ENCODE peak calls at places on chromosomes 3 and 15, in five cellular contexts. O is neuronal stem cell, N is PC-3, X is GM23248, Z is endothelial cell of umbilical vein. V is an unnamed sample.

GRCh38 chr15:28907338-28907961 is 21.7 kb downstream of the APBA2 start:
- DNase-seq in Z (no peak), O (no peak), N (no peak), X (no peak), V (no peak)

GRCh38 chr3:3665961-3666640 is 133.1 kb upstream of the LRRN1 start:
- DNase-seq in Z (no peak), O (no peak), N (no peak), X (no peak), V (no peak)

GRCh38 chr3:56556908-56557814 is at the start of gene CCDC66:
- DNase-seq in Z (peak), O (peak), N (peak), X (peak), V (peak)

GRCh38 chr3:119731545-119732343 is 28.9 kb downstream of the CFAP91 start:
- DNase-seq in O (peak), X (peak), N (peak), Z (peak), V (peak)

GRCh38 chr3:42149537-42150426 is 58.6 kb downstream of the TRAK1 start:
- DNase-seq in N (peak), O (no peak), Z (no peak), X (no peak), V (no peak)

GRCh38 chr3:41683666-41684350 is 278.1 kb downstream of the ULK4 start:
- DNase-seq in O (no peak), Z (no peak), X (peak), N (peak), V (peak)

GRCh38 chr3:48478631-48479555 is 25.1 kb downstream of the SHISA5 start:
- DNase-seq in O (no peak), X (no peak), N (no peak), Z (peak), V (no peak)

GRCh38 chr15:67824157-67824899 is 981 bp upstream of the SKOR1 start:
- DNase-seq in Z (no peak), X (no peak), O (no peak), N (no peak), V (no peak)

GRCh38 chr3:99686955-99687612 is 48.7 kb downstream of the COL8A1 start:
- DNase-seq in Z (peak), X (peak), N (peak), O (peak), V (peak)

GRCh38 chr3:18087963-18088362 is 337.2 kb downstream of the SATB1 start:
- DNase-seq in X (no peak), Z (no peak), N (no peak), O (no peak), V (no peak)

GRCh38 chr15:94478763-94479162 is 247.4 kb downstream of the MCTP2 start:
- DNase-seq in Z (no peak), O (no peak), X (no peak), N (no peak), V (no peak)

GRCh38 chr3:8472549-8472948 is 29.1 kb upstream of the LMCD1 start:
- DNase-seq in X (no peak), Z (no peak), O (no peak), N (no peak), V (no peak)

GRCh38 chr3:113211370-113212154 is at the start of gene BOC:
- DNase-seq in N (peak), Z (peak), X (peak), O (peak), V (peak)

GRCh38 chr3:64395490-64395889 is 170.2 kb upstream of the PRICKLE2 start:
- DNase-seq in Z (no peak), X (no peak), O (no peak), N (no peak), V (no peak)

GRCh38 chr3:78427303-78427702 is 1340.5 kb downstream of the ROBO1 start:
- DNase-seq in Z (no peak), O (no peak), N (no peak), X (peak), V (no peak)

GRCh38 chr3:122794779-122795673 is at the start of gene SLC49A4:
- DNase-seq in N (peak), Z (peak), X (peak), O (peak), V (peak)

GRCh38 chr3:173748140-173748539 is 350.6 kb downstream of the NLGN1 start:
- DNase-seq in X (no peak), N (no peak), Z (peak), O (no peak), V (no peak)

GRCh38 chr15:92579486-92579885 is 76.1 kb downstream of the FAM174B start:
- DNase-seq in X (no peak), N (no peak), Z (no peak), O (no peak), V (no peak)

GRCh38 chr3:134260984-134261383 is 10.3 kb upstream of the RYK start:
- DNase-seq in N (no peak), Z (no peak), O (no peak), X (no peak), V (no peak)

GRCh38 chr15:35306361-35306981 is 221.4 kb upstream of the NANOGP8 start:
- DNase-seq in O (peak), N (peak), X (peak), Z (peak), V (peak)

GRCh38 chr15:73052679-73053397 is 575 bp downstream of the NEO1 start:
- DNase-seq in Z (no peak), N (no peak), X (peak), O (peak), V (peak)

GRCh38 chr15:90212221-90213079 is 11.3 kb downstream of the SEMA4B start:
- DNase-seq in Z (no peak), O (no peak), N (peak), X (no peak), V (no peak)

GRCh38 chr3:43231276-43232000 is 54.9 kb upstream of the SNRK start:
- DNase-seq in Z (no peak), O (no peak), N (no peak), X (peak), V (peak)

GRCh38 chr3:33315826-33316225 is 38.6 kb downstream of the FBXL2 start:
- DNase-seq in O (no peak), Z (peak), X (peak), N (peak), V (peak)

GRCh38 chr3:187746479-187747335 is 1.4 kb upstream of the BCL6 start:
- DNase-seq in Z (no peak), N (peak), O (no peak), X (peak), V (peak)

GRCh38 chr3:188219147-188219546 is 65.2 kb downstream of the LPP start:
- DNase-seq in N (no peak), O (no peak), Z (no peak), X (no peak), V (no peak)

GRCh38 chr3:70736009-70736408 is 423.6 kb upstream of the MDFIC2 start:
- DNase-seq in O (no peak), X (peak), N (peak), Z (no peak), V (peak)

GRCh38 chr3:11699083-11699427 is 55.3 kb upstream of the VGLL4 start:
- DNase-seq in N (peak), O (no peak), Z (no peak), X (peak), V (peak)

GRCh38 chr3:184734903-184735630 is 23.2 kb upstream of the MAGEF1 start:
- DNase-seq in Z (no peak), O (no peak), X (no peak), N (no peak), V (no peak)

GRCh38 chr3:172760406-172760805 is 9.9 kb downstream of the ECT2 start:
- DNase-seq in O (no peak), X (peak), Z (no peak), N (no peak), V (no peak)

GRCh38 chr3:28915711-28916481 is 365.0 kb upstream of the RBMS3 start:
- DNase-seq in Z (peak), O (peak), N (peak), X (peak), V (peak)

GRCh38 chr3:178966299-178967183 is 105.1 kb downstream of the ZMAT3 start:
- DNase-seq in O (no peak), Z (peak), X (peak), N (peak), V (peak)

GRCh38 chr3:178971614-178972013 is 100.0 kb downstream of the ZMAT3 start:
- DNase-seq in Z (no peak), O (no peak), X (peak), N (peak), V (no peak)

GRCh38 chr3:178964551-178964950 is 107.1 kb downstream of the ZMAT3 start:
- DNase-seq in X (no peak), Z (no peak), N (no peak), O (no peak), V (no peak)

GRCh38 chr3:178967184-178967532 is 104.5 kb downstream of the ZMAT3 start:
- DNase-seq in O (no peak), X (peak), Z (no peak), N (no peak), V (no peak)

GRCh38 chr3:178968996-178969700 is 102.5 kb downstream of the ZMAT3 start:
- DNase-seq in Z (no peak), N (no peak), O (no peak), X (no peak), V (no peak)
- H3K27ac ChIP-seq in Z (no peak), N (no peak), O (no peak), X (no peak), V (no peak)

GRCh38 chr3:13547591-13548371 is 1.1 kb upstream of the FBLN2 start:
- DNase-seq in N (no peak), O (no peak), X (no peak), Z (no peak), V (no peak)
- H3K9ac ChIP-seq in N (no peak), O (no peak), X (peak), Z (no peak), V (no peak)

GRCh38 chr3:36649078-36649477 is 115.3 kb downstream of the DCLK3 start:
- DNase-seq in N (no peak), Z (no peak), X (peak), O (no peak), V (no peak)

GRCh38 chr3:36653095-36653494 is 111.3 kb downstream of the DCLK3 start:
- DNase-seq in N (peak), O (no peak), X (peak), Z (no peak), V (peak)

GRCh38 chr3:36647423-36647853 is 116.9 kb downstream of the DCLK3 start:
- DNase-seq in O (no peak), X (peak), Z (no peak), N (no peak), V (peak)

GRCh38 chr3:36648241-36649034 is 115.9 kb downstream of the DCLK3 start:
- DNase-seq in X (peak), Z (no peak), O (no peak), N (peak), V (peak)

DNA sequence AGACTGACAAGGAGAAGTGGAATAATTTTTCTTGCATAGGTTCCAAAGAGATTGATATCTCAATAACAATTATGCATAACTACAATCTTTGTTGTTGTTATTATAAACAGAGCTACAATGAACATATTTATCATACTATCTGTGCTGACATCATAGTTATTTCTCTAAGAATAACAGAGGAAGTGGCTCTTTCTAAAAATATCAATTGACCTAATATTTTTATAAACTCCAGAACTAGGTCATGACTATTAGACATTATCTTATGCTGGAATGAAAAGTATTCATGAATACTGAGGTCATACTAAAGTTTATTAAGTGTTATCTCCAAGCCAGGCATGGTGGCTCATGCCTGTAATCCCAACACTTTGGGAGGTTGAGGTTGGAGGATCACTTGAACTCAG is 114.1 kb downstream of the DCLK3 start:
- DNase-seq in O (no peak), X (peak), N (no peak), Z (no peak), V (peak)
- H3K27ac ChIP-seq in O (no peak), X (peak), N (no peak), Z (no peak), V (no peak)

GRCh38 chr3:186099178-186099577 is 9.7 kb downstream of the ETV5 start:
- DNase-seq in Z (peak), X (peak), O (no peak), N (peak), V (peak)
- H3K9ac ChIP-seq in Z (no peak), X (peak), O (no peak), N (no peak), V (no peak)

GRCh38 chr15:64653757-64654156 is 121.6 kb downstream of the RBPMS2 start:
- DNase-seq in X (peak), O (no peak), Z (peak), N (peak), V (peak)
- H3K27ac ChIP-seq in X (no peak), O (no peak), Z (no peak), N (no peak), V (no peak)

DNA sequence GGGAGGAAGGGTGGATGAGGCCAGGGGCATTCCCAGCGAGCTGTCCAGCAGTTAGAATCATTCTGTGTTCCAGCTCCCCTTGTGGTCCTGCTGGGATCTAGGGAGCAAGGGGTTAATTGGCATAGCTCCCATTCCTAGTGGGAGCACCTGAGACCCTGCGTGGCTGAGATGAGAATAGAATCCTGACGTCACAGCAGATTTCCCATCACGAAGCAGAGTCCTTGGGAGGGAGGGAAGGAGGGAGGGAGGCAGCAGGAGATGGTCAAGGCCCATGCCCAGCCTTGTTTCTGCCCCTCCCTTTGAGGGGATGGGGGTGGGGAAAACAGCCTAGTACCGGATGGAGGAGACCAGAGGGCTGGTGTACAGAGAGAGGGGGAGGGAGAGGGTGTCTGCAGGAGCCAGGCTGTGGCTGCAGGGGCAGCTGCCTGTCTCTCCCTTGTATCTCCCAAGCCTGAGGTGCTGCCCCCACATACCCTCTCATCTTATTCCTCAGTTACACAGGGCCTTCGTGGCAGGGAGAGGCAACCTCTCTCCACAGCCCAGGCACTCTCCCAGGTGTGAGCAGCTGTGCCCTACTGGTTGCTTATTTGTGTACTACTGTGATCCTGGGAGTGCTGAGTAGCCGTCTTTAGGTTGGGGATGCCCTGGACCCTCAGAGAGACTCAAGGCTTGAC is 5.4 kb downstream of the TYRO3 start:
- DNase-seq in X (no peak), N (no peak), Z (no peak), O (peak), V (no peak)
- H3K9ac ChIP-seq in X (no peak), N (no peak), Z (no peak), O (peak), V (no peak)

V was measured in fibroblast of lung.